ENCODE peak calls at places on chromosomes 6 and 20, in four cellular contexts. P is gastrocnemius medialis, O is HepG2, W is transverse colon. A is an unnamed sample.

GRCh38 chr6:89596056-89596455 is 42.5 kb downstream of the LYRM2 start:
- DNase-seq in W (no peak), O (no peak), P (no peak), A (no peak)

GRCh38 chr6:168886964-168887363 is 366.7 kb downstream of the THBS2 start:
- DNase-seq in O (no peak), P (no peak), W (no peak), A (no peak)

GRCh38 chr6:170050591-170051041 is 240.3 kb downstream of the DLL1 start:
- DNase-seq in O (no peak), P (peak; percentile 10), W (no peak), A (no peak)

GRCh38 chr6:136668571-136668970 is 118.3 kb upstream of the MAP7 start:
- DNase-seq in W (no peak), P (no peak), O (no peak), A (no peak)

GRCh38 chr6:98839788-98840361 is 5.5 kb downstream of the POU3F2 start:
- DNase-seq in W (no peak), P (no peak), O (peak; percentile 27), A (no peak)

GRCh38 chr6:151679081-151679480 is 128.4 kb upstream of the ESR1 start:
- DNase-seq in O (no peak), P (peak; percentile 48), W (no peak), A (peak; percentile 62)

GRCh38 chr20:53943522-53944291 is 126.7 kb downstream of the BCAS1 start:
- DNase-seq in P (no peak), W (no peak), O (peak; percentile 34), A (no peak)

GRCh38 chr6:113893866-113894265 is 36.7 kb downstream of the MARCKS start:
- DNase-seq in W (no peak), P (no peak), O (no peak), A (no peak)

GRCh38 chr20:50788868-50789125 is 6.1 kb upstream of the BCAS4 start:
- DNase-seq in P (no peak), O (no peak), W (no peak), A (no peak)

GRCh38 chr20:32470025-32470861 is 112.1 kb downstream of the ASXL1 start:
- DNase-seq in P (no peak), W (peak; percentile 53), O (peak; percentile 71), A (no peak)

GRCh38 chr6:142474446-142475289 is 172.9 kb downstream of the ADGRG6 start:
- DNase-seq in W (no peak), O (peak; percentile 63), P (no peak), A (no peak)

GRCh38 chr6:29728173-29728879 is 5.1 kb downstream of the HLA-F start:
- DNase-seq in W (no peak), P (no peak), O (no peak), A (peak; percentile 18)

GRCh38 chr6:34386316-34387137 is 5.9 kb downstream of the NUDT3 start:
- DNase-seq in P (no peak), W (no peak), O (peak; percentile 78), A (no peak)

GRCh38 chr6:13531956-13532355 is 42.4 kb upstream of the SIRT5 start:
- DNase-seq in O (no peak), W (no peak), P (no peak), A (peak; percentile 45)

GRCh38 chr6:85436408-85436807 is 13.5 kb upstream of the NT5E start:
- DNase-seq in W (no peak), O (no peak), P (no peak), A (no peak)

GRCh38 chr6:40788661-40789111 is 201.5 kb upstream of the LRFN2 start:
- DNase-seq in P (no peak), O (no peak), W (no peak), A (no peak)

GRCh38 chr6:22027226-22027725 is 269.6 kb downstream of the PRL start:
- DNase-seq in O (no peak), W (no peak), P (no peak), A (no peak)

GRCh38 chr6:2651536-2651935 is 99.2 kb downstream of the MYLK4 start:
- DNase-seq in P (no peak), W (no peak), O (no peak), A (no peak)

GRCh38 chr20:54292186-54292585 is 84.3 kb downstream of the PFDN4 start:
- DNase-seq in W (no peak), O (no peak), P (no peak), A (no peak)

GRCh38 chr6:44054635-44055559 is 72.4 kb downstream of the MRPL14 start:
- DNase-seq in W (no peak), P (no peak), O (no peak), A (no peak)

GRCh38 chr6:39980839-39981580 is 46.7 kb upstream of the MOCS1 start:
- DNase-seq in O (peak; percentile 52), P (no peak), W (peak; percentile 20), A (no peak)

GRCh38 chr20:45367126-45367525 is 4.2 kb downstream of the SYS1 start:
- DNase-seq in P (no peak), O (no peak), W (no peak), A (no peak)

GRCh38 chr20:19520261-19520660 is 237.8 kb upstream of the RIN2 start:
- DNase-seq in W (no peak), O (no peak), P (no peak), A (peak; percentile 70)

GRCh38 chr6:32973144-32973854 is 4.9 kb downstream of the BRD2 start:
- DNase-seq in P (no peak), W (peak; percentile 41), O (peak; percentile 50), A (no peak)

GRCh38 chr6:81031429-81031828 is 721.1 kb downstream of the TENT5A start:
- DNase-seq in P (no peak), O (no peak), W (no peak), A (no peak)

GRCh38 chr20:31594558-31595379 is 10.3 kb upstream of the ID1 start:
- DNase-seq in P (no peak), W (peak; percentile 46), O (peak; percentile 97), A (no peak)

GRCh38 chr20:51467971-51468626 is 74.4 kb downstream of the NFATC2 start:
- DNase-seq in O (no peak), P (no peak), W (no peak), A (no peak)

GRCh38 chr6:5087389-5087788 is 2.2 kb downstream of the PPP1R3G start:
- DNase-seq in O (no peak), P (peak; percentile 28), W (peak; percentile 27), A (no peak)

GRCh38 chr6:166575190-166575589 is 11.3 kb downstream of the RAMACL start:
- DNase-seq in W (no peak), O (no peak), P (peak; percentile 90), A (peak; percentile 90)

GRCh38 chr6:166580076-166581050 is 6.1 kb downstream of the RAMACL start:
- DNase-seq in O (no peak), P (no peak), W (no peak), A (no peak)

GRCh38 chr6:166581091-166581511 is 5.4 kb downstream of the RAMACL start:
- DNase-seq in W (no peak), P (no peak), O (no peak), A (no peak)

GRCh38 chr6:166579234-166579575 is 7.3 kb downstream of the RAMACL start:
- DNase-seq in P (no peak), W (no peak), O (no peak), A (peak; percentile 45)

DNA sequence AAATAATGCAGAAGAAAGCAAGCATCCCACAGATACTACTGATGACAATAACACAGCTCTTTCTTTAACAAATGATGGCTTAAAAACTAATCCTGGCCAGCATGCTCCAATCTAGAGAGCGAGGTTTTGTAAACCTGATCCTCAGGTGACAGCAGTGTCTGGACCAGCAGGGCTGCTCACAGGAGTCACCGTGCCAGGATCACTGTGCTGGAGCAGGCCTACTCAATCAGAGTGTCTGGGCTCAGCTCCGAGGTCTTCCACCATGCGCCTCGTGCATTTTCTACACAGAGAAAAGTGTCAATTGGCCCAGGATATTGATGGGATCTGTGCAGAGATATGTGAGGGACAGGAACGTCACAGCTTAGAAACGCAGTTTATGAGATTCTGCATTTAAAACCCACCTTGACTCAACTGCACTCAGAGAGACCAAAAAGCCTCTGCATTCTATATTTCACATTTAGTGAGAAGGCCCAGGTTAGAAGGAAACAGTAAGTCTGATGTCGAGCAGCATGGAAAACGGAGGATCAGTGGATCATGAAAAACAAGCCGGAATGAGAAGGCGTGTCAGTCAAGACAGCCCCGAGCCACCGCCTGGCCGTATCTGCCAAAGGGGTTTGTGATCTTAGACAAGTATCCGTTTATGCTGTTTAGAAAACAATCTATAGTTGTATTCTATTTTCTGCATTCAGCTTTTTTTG is 7.8 kb downstream of the RAMACL start:
- DNase-seq in W (no peak), O (no peak), P (no peak), A (peak; percentile 60)
- TF ChIP-seq POLR2A in W (no peak), O (no peak), P (no peak), A (no peak)

GRCh38 chr6:100775667-100776066 is 105.5 kb downstream of the ASCC3 start:
- DNase-seq in P (no peak), O (no peak), W (no peak), A (no peak)
- TF ChIP-seq CTCF in P (no peak), O (no peak), W (no peak), A (no peak)

DNA sequence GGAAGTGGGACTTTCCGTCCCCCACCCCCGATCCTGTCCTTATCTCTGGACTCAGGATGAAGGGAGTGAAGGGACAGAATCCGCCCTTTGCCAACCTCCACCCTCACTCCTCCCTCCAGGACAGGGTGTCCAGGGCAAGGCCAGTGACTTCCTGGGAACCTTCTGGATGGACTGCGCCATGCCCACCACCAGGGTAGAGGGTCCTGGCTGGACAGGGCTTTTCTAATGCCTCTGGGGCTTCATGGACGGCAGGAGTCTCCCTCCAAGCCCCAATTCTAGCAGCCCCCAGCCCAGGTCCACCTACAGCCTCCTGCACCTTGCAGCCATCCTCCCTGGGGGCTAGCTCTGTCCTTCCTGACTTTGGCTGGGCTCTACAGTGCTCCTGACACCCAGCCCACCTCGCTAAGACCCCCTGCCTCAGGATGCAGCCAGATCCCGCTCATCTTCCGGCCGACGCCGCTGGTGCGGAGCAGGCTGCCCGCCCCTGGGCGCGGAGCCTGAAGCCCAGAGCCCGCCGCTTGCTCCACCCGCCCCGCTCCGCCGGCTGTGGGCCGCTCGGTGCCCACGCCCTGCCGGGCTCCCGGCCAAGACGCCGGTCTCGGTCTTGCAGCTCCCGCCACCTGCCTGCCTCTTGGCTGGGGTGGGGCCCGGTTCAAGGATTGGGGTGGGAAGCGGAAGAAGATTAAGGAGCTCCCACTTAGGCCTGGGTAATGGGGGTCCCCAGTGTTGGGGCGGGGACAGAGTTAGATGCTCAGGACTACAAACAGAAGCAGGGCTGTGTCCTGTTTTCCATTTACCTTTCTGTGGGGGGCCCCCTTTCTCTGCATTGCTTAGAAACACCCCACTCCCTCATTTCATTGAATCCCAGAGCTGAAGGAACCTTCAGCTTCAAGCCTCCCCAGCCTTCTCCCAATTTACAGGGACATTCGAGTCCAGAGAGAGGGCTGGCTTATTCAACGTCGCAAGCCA is 72.8 kb downstream of the MDGA1 start:
- DNase-seq in O (no peak), W (peak; percentile 77), P (no peak), A (no peak)
- H3K4me3 ChIP-seq in O (no peak overlapping the region), W (no peak overlapping the region), P (no peak overlapping the region), A (no peak overlapping the region)

DNA sequence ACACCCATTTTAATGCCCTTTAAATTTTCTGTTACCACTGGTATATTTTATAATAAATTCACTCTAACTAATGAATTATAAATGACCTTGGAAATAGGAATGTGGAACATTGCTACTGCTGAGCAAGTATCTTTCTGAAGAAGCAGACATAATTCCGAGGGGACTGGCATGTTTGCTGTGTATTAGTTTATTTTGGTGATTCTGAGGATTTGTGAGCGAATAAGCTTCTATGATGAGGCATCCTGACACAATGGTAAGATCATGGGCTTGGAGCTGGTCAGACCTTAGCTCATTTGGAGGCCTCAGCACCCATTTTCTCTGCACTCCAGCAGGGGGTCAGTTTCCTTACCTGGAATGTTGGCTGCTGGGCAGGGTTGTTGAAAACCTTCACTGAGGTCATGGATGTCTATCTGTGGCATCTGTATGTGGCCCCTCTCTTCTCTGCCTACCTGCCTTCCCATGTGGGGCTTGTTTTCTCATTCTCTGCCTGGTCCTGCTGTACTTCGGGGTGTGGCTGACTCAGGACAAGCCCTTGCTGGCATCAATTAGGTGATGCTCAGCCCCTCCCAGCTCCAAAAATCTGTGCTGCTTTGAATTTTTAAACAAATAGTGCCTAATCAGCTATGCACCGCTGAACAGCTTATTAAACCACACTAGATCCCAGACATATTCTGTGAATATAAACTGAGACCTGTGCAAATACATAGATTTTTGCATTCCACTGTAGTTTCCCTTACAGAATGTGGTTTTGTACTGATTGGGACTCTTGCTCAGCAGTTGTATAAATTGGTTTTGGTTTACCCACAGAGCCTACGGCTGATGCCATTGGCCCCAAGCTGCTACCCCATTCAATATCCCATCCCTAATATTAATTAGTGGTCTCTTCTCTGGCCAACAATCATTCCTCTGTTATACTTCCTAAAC is 10.7 kb downstream of the ARID1B start:
- DNase-seq in W (no peak), O (no peak), P (no peak), A (no peak)
- TF ChIP-seq POLR2A in W (no peak), O (no peak), P (no peak), A (no peak)